ENCODE peak calls at places on chromosomes 4 and X, in nine cellular contexts. V, F, X, Y, M, U, R, O and D are unnamed samples.

GRCh38 chr4:59091376-59092142 is 1981.4 kb upstream of the IGFBP7 start:
- DNase-seq in V (no peak), F (no peak), X (no peak), Y (no peak), M (no peak), U (no peak), R (no peak), O (no peak), D (no peak)

GRCh38 chrX:72123471-72124185 is 8.1 kb downstream of the RTL5 start:
- DNase-seq in V (no peak), F (peak; percentile 67), X (peak; percentile 22), Y (peak; percentile 47), M (no peak), U (peak; percentile 44), R (peak; percentile 74), O (peak; percentile 28), D (no peak)

GRCh38 chr4:153571006-153571545 is 104.9 kb downstream of the TMEM131L start:
- DNase-seq in V (no peak), F (no peak), X (no peak), Y (no peak), M (no peak), U (no peak), R (no peak), O (no peak), D (no peak)

GRCh38 chrX:357035-357692 is 29.5 kb downstream of the PPP2R3B start:
- DNase-seq in V (no peak), F (no peak), X (no peak), Y (no peak), M (no peak), U (no peak), R (no peak), O (no peak), D (no peak)

GRCh38 chr4:38315296-38315695 is 348.7 kb upstream of the KLF3 start:
- DNase-seq in V (no peak), F (no peak), X (no peak), Y (no peak), M (no peak), U (no peak), R (no peak), O (no peak), D (no peak)

GRCh38 chr4:94911141-94911540 is 153.4 kb downstream of the BMPR1B start:
- DNase-seq in V (no peak), F (no peak), X (no peak), Y (no peak), M (no peak), U (no peak), R (no peak), O (no peak), D (no peak)

GRCh38 chr4:3010998-3011397 is 47.6 kb downstream of the GRK4 start:
- DNase-seq in V (peak; percentile 55), F (no peak), X (peak; percentile 87), Y (no peak), M (no peak), U (no peak), R (no peak), O (no peak), D (no peak)

GRCh38 chr4:83208776-83209365 is 75.7 kb downstream of the COQ2 start:
- DNase-seq in V (peak; percentile 15), F (no peak), X (peak; percentile 66), Y (no peak), M (no peak), U (no peak), R (no peak), O (no peak), D (no peak)

GRCh38 chr4:38078590-38079381 is 118.6 kb downstream of the PTTG2 start:
- DNase-seq in V (peak; percentile 74), F (no peak), X (peak; percentile 88), Y (peak; percentile 65), M (no peak), U (no peak), R (no peak), O (no peak), D (no peak)

GRCh38 chrX:110531873-110532272 is 173.2 kb downstream of the RTL9 start:
- DNase-seq in V (no peak), F (no peak), X (peak; percentile 36), Y (no peak), M (no peak), U (no peak), R (no peak), O (no peak), D (no peak)

GRCh38 chr4:38470708-38471262 is 193.2 kb upstream of the KLF3 start:
- DNase-seq in V (no peak), F (no peak), X (no peak), Y (no peak), M (no peak), U (no peak), R (no peak), O (no peak), D (peak; percentile 19)

GRCh38 chr4:67380154-67380553 is 165.1 kb downstream of the CENPC start:
- DNase-seq in V (no peak), F (no peak), X (no peak), Y (no peak), M (no peak), U (no peak), R (no peak), O (no peak), D (no peak)

GRCh38 chr4:172601195-172601594 is 567.4 kb upstream of the GALNT7 start:
- DNase-seq in V (no peak), F (no peak), X (no peak), Y (no peak), M (no peak), U (no peak), R (peak; percentile 32), O (no peak), D (no peak)

GRCh38 chr4:15778742-15779231 is 659 bp downstream of the CD38 start:
- DNase-seq in V (no peak), F (no peak), X (peak; percentile 32), Y (peak; percentile 81), M (no peak), U (peak; percentile 39), R (peak; percentile 8), O (no peak), D (no peak)

DNA sequence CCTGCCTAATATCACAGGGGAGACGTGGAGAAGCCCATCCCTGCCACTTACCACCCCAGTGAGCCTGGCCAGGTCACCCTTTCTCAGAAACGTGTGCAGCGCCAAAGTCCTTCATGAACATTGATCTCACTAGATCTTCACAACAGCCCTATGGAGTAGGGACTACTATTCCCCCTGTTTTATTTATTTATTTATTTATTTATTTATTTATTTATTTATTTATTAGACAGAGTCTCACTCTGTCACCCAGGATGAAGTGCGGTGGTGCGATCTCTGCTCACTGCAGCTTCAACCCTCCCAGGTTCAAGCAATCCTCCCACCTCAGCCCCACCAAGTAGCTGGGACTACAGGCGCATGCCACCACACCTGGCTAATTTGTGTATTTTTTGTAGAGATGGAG is 61.8 kb downstream of the PPP2R2C start:
- DNase-seq in V (no peak), F (no peak), X (no peak), Y (no peak), M (no peak), U (no peak), R (no peak), O (no peak), D (no peak)
- H3K4me3 ChIP-seq in V (no peak overlapping the region), F (no peak overlapping the region), X (no peak overlapping the region), Y (no peak overlapping the region), M (no peak overlapping the region), U (no peak overlapping the region), R (no peak overlapping the region), O (no peak overlapping the region), D (no peak overlapping the region)

GRCh38 chr4:171170671-171171070 is 642.5 kb upstream of the GALNTL6 start:
- DNase-seq in V (no peak), F (no peak), X (no peak), Y (no peak), M (no peak), U (no peak), R (no peak), O (no peak), D (no peak)

DNA sequence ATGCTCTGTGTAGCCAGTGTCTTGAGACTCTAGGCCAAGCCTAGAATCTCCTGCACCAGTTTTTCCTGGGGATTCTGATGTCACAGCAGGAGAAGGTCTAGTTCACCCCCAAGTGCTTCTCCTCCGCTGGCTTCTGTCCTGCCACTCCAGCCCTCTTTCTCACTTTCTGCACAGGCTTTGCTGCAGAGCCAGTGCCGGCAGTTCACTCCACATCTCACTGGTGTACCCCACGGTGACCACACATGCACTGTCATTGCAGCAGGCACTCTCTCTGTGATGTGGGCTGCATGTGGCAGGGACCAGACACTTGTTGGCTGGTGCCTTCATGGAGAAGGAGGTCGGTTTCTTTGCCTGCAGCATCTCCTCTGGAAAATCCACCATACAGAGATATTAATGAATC is 643.8 kb upstream of the GALNTL6 start:
- DNase-seq in V (no peak), F (no peak), X (no peak), Y (no peak), M (no peak), U (no peak), R (no peak), O (no peak), D (no peak)
- H3K36me3 ChIP-seq in V (no peaks in the 10 kb centered on the region), F (no peaks in the 10 kb centered on the region), X (no peaks in the 10 kb centered on the region), Y (no peaks in the 10 kb centered on the region), M (no peaks in the 10 kb centered on the region), U (no peaks in the 10 kb centered on the region), R (no peaks in the 10 kb centered on the region), O (no peaks in the 10 kb centered on the region), D (no peaks in the 10 kb centered on the region)

DNA sequence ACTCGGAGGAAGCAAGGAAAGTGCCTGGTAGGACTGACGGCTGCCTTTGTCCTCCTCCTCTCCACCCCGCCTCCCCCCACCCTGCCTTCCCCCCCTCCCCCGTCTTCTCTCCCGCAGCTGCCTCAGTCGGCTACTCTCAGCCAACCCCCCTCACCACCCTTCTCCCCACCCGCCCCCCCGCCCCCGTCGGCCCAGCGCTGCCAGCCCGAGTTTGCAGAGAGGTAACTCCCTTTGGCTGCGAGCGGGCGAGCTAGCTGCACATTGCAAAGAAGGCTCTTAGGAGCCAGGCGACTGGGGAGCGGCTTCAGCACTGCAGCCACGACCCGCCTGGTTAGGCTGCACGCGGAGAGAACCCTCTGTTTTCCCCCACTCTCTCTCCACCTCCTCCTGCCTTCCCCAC is 460 bp downstream of the AR start:
- DNase-seq in V (no peak), F (peak; percentile 57), X (peak; percentile 55), Y (no peak), M (no peak), U (peak; percentile 19), R (peak; percentile 17), O (no peak), D (no peak)
- H3K4me3 ChIP-seq in V (no peak overlapping the region), F (peak overlapping the region; percentile 67), X (peak overlapping the region; percentile 77), Y (peak overlapping the region; percentile 17), M (no peak overlapping the region), U (peak overlapping the region; percentile 68), R (peak overlapping the region; percentile 84), O (peak overlapping the region; percentile 75), D (peak overlapping the region; percentile 62)

GRCh38 chr4:145170209-145170608 is 10.2 kb downstream of the OTUD4 start:
- DNase-seq in V (no peak), F (no peak), X (no peak), Y (no peak), M (no peak), U (no peak), R (no peak), O (no peak), D (no peak)

GRCh38 chr4:145168578-145169187 is 11.7 kb downstream of the OTUD4 start:
- DNase-seq in V (no peak), F (no peak), X (no peak), Y (no peak), M (no peak), U (no peak), R (no peak), O (no peak), D (no peak)

GRCh38 chr4:145176641-145177432 is 3.6 kb downstream of the OTUD4 start:
- DNase-seq in V (peak; percentile 35), F (no peak), X (peak; percentile 27), Y (no peak), M (no peak), U (no peak), R (no peak), O (no peak), D (no peak)

GRCh38 chr4:145167884-145168283 is 12.5 kb downstream of the OTUD4 start:
- DNase-seq in V (no peak), F (no peak), X (no peak), Y (no peak), M (no peak), U (no peak), R (no peak), O (no peak), D (no peak)

GRCh38 chr4:145171919-145172318 is 8.5 kb downstream of the OTUD4 start:
- DNase-seq in V (no peak), F (no peak), X (no peak), Y (no peak), M (no peak), U (no peak), R (no peak), O (no peak), D (no peak)
- H3K36me3 ChIP-seq in V (peaks cover 10% of the 10 kb centered on the region), F (peaks cover 6% of the 10 kb centered on the region), X (peaks cover 22% of the 10 kb centered on the region), Y (no peaks in the 10 kb centered on the region), M (peaks cover 11% of the 10 kb centered on the region), U (peaks cover 32% of the 10 kb centered on the region), R (peaks cover 75% of the 10 kb centered on the region), O (peaks cover 4% of the 10 kb centered on the region), D (peaks cover 54% of the 10 kb centered on the region)